ENCODE peak calls at places on chromosomes 2 and 18, in eight cellular contexts. Z, G, F, R, S, D, P and E are unnamed samples. For H3K36me3, the result is how much of the 10 kb centered on the place peaks cover.

GRCh38 chr2:178871536-178871935 is 64.3 kb upstream of the TTN start:
- DNase-seq in Z (no peak), G (no peak), F (no peak), R (no peak), S (no peak), D (no peak), P (no peak), E (no peak)

GRCh38 chr2:198285216-198285615 is 480.8 kb downstream of the PLCL1 start:
- DNase-seq in Z (no peak), G (no peak), F (no peak), R (no peak), S (no peak), D (no peak), P (no peak), E (no peak)

GRCh38 chr2:201631041-201631440 is 12.3 kb downstream of the TMEM237 start:
- DNase-seq in Z (no peak), G (no peak), F (no peak), R (no peak), S (no peak), D (no peak), P (no peak), E (no peak)

GRCh38 chr2:177733322-177733855 is 339.2 kb downstream of the PDE11A start:
- DNase-seq in Z (no peak), G (no peak), F (no peak), R (no peak), S (no peak), D (no peak), P (no peak), E (peak)

GRCh38 chr2:185208261-185208660 is 530.3 kb upstream of the FSIP2 start:
- DNase-seq in Z (peak), G (peak), F (no peak), R (no peak), S (no peak), D (no peak), P (no peak), E (peak)

GRCh38 chr2:10783421-10783820 is 29.2 kb downstream of the PDIA6 start:
- DNase-seq in Z (no peak), G (peak), F (no peak), R (no peak), S (no peak), D (no peak), P (peak), E (no peak)

GRCh38 chr18:45416168-45416567 is 199.1 kb upstream of the SLC14A2 start:
- DNase-seq in Z (no peak), G (peak), F (no peak), R (peak), S (no peak), D (no peak), P (peak), E (peak)

GRCh38 chr2:95285542-95285932 is 11.3 kb downstream of the PROM2 start:
- DNase-seq in Z (no peak), G (no peak), F (no peak), R (no peak), S (no peak), D (no peak), P (no peak), E (no peak)

GRCh38 chr2:152335016-152335850 is at the start of gene FMNL2:
- DNase-seq in Z (peak), G (peak), F (peak), R (peak), S (peak), D (peak), P (no peak), E (peak)

GRCh38 chr2:217790681-217791392 is 212.0 kb downstream of the TNS1 start:
- DNase-seq in Z (no peak), G (peak), F (no peak), R (no peak), S (no peak), D (peak), P (no peak), E (no peak)

GRCh38 chr2:63424329-63425078 is 163.8 kb downstream of the WDPCP start:
- DNase-seq in Z (peak), G (peak), F (peak), R (no peak), S (no peak), D (peak), P (peak), E (peak)

GRCh38 chr18:75926811-75927210 is 499.3 kb upstream of the SMIM21 start:
- DNase-seq in Z (no peak), G (peak), F (no peak), R (no peak), S (no peak), D (no peak), P (no peak), E (no peak)

GRCh38 chr2:103656558-103656957 is 894.7 kb downstream of the TMEM182 start:
- DNase-seq in Z (peak), G (peak), F (no peak), R (no peak), S (no peak), D (no peak), P (no peak), E (no peak)

GRCh38 chr2:157190151-157190550 is 67.4 kb upstream of the GALNT5 start:
- DNase-seq in Z (peak), G (peak), F (no peak), R (no peak), S (no peak), D (peak), P (peak), E (no peak)

GRCh38 chr18:44737623-44738022 is 56.9 kb downstream of the SETBP1 start:
- DNase-seq in Z (no peak), G (no peak), F (no peak), R (peak), S (no peak), D (no peak), P (no peak), E (no peak)

GRCh38 chr2:8490166-8490565 is 191.7 kb upstream of the ID2 start:
- DNase-seq in Z (no peak), G (no peak), F (no peak), R (no peak), S (no peak), D (peak), P (no peak), E (no peak)

GRCh38 chr2:165876269-165876668 is 77.3 kb downstream of the TTC21B start:
- DNase-seq in Z (no peak), G (no peak), F (no peak), R (no peak), S (no peak), D (no peak), P (no peak), E (no peak)

GRCh38 chr2:11024687-11025086 is 113.0 kb downstream of the KCNF1 start:
- DNase-seq in Z (no peak), G (no peak), F (no peak), R (no peak), S (no peak), D (no peak), P (no peak), E (no peak)

GRCh38 chr18:22084547-22084946 is 84.8 kb upstream of the GATA6 start:
- DNase-seq in Z (peak), G (peak), F (no peak), R (no peak), S (no peak), D (no peak), P (peak), E (no peak)

GRCh38 chr2:191560594-191560993 is 117.3 kb upstream of the NABP1 start:
- DNase-seq in Z (no peak), G (no peak), F (no peak), R (no peak), S (no peak), D (no peak), P (no peak), E (no peak)

GRCh38 chr18:79846936-79847557 is 49.3 kb downstream of the KCNG2 start:
- DNase-seq in Z (no peak), G (no peak), F (no peak), R (no peak), S (no peak), D (no peak), P (no peak), E (no peak)

GRCh38 chr2:222039821-222040220 is 259.0 kb downstream of the PAX3 start:
- DNase-seq in Z (no peak), G (no peak), F (no peak), R (no peak), S (no peak), D (no peak), P (no peak), E (no peak)

GRCh38 chr18:67265464-67266245 is 250.9 kb downstream of the DSEL start:
- DNase-seq in Z (no peak), G (peak), F (no peak), R (no peak), S (no peak), D (peak), P (peak), E (no peak)

GRCh38 chr2:122899614-122900013 is 1125.5 kb upstream of the CNTNAP5 start:
- DNase-seq in Z (no peak), G (no peak), F (no peak), R (no peak), S (no peak), D (no peak), P (no peak), E (no peak)

GRCh38 chr18:5895300-5895885 is at the start of gene TMEM200C:
- DNase-seq in Z (peak), G (peak), F (peak), R (peak), S (no peak), D (peak), P (no peak), E (no peak)

GRCh38 chr18:54822872-54823845 is 5.1 kb upstream of the RAB27B start:
- DNase-seq in Z (no peak), G (peak), F (no peak), R (no peak), S (no peak), D (peak), P (peak), E (no peak)

GRCh38 chr18:28960146-28960545 is 783.2 kb upstream of the CDH2 start:
- DNase-seq in Z (no peak), G (peak), F (no peak), R (no peak), S (no peak), D (peak), P (no peak), E (no peak)

GRCh38 chr2:165902929-165903328 is 50.6 kb downstream of the TTC21B start:
- DNase-seq in Z (no peak), G (peak), F (no peak), R (no peak), S (no peak), D (peak), P (no peak), E (no peak)

GRCh38 chr18:32455346-32455745 is 15.3 kb downstream of the GAREM1 start:
- DNase-seq in Z (no peak), G (no peak), F (no peak), R (no peak), S (no peak), D (no peak), P (no peak), E (no peak)

GRCh38 chr2:88933980-88934379 is 242.5 kb downstream of the RPIA start:
- DNase-seq in Z (peak), G (no peak), F (no peak), R (no peak), S (no peak), D (no peak), P (no peak), E (no peak)

GRCh38 chr2:160901631-160902030 is 258.6 kb upstream of the TANK start:
- DNase-seq in Z (no peak), G (no peak), F (no peak), R (no peak), S (no peak), D (no peak), P (no peak), E (no peak)

GRCh38 chr2:39059366-39059952 is 61.4 kb downstream of the SOS1 start:
- DNase-seq in Z (peak), G (peak), F (no peak), R (no peak), S (no peak), D (peak), P (no peak), E (no peak)

GRCh38 chr2:113754160-113754559 is 2.3 kb downstream of the SLC35F5 start:
- DNase-seq in Z (no peak), G (no peak), F (no peak), R (no peak), S (no peak), D (no peak), P (no peak), E (no peak)

GRCh38 chr2:113754989-113755689 is 1.3 kb downstream of the SLC35F5 start:
- DNase-seq in Z (no peak), G (peak), F (no peak), R (no peak), S (no peak), D (no peak), P (no peak), E (no peak)

GRCh38 chr2:113756088-113757058 is at the start of gene SLC35F5:
- DNase-seq in Z (peak), G (peak), F (peak), R (peak), S (peak), D (peak), P (no peak), E (peak)

GRCh38 chr2:113755690-113756063 is 765 bp downstream of the SLC35F5 start:
- DNase-seq in Z (no peak), G (peak), F (no peak), R (no peak), S (peak), D (peak), P (no peak), E (peak)

DNA sequence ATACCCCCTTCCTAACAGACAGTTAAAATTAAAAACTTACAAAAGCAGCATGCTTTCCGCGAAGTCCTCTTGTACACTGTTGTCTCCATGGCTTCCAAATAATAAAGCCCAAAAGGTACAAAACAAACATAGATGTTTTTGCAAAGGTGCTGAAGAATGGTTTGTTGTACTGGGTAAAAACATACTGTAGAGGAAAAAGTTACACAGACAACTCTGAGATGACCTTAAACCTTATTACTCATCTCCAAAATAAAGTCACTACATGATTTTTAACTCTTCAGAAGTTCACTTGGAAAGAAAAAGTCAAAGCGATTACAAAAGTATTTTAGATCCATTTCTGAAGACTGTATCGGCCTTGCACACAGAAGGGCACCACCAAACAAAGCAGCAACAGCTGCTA is 6.1 kb downstream of the SLC35F5 start:
- DNase-seq in Z (no peak), G (no peak), F (no peak), R (no peak), S (no peak), D (no peak), P (no peak), E (no peak)
- H3K36me3 ChIP-seq in Z (under half), G (under half), F (under half), R (under half), S (under half), D (under half), P (under half), E (under half)

DNA sequence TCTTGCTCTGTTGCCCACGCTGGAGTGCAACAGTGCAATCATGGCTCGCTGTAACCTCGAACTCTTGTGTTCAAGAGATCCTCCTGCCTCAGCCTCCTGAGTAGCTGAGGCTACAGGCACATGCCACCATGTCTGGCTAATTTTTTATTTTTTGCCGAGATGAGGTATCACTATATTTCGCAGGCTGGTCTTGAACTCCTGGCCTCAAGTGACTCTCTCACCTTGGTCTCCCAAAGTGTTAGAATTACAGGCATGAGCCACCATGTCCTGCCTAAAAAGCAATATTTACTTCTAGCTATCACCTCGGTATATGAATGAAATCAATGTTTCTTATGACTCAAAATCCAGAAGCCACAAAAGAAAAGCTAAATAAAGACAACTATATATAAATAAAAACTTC is 2.2 kb downstream of the BUB1 start:
- DNase-seq in Z (no peak), G (no peak), F (no peak), R (no peak), S (no peak), D (no peak), P (no peak), E (no peak)
- H3K36me3 ChIP-seq in Z (under half), G (under half), F (under half), R (under half), S (under half), D (under half), P (under half), E (under half)

GRCh38 chr18:678482-679182 is 21.2 kb downstream of the TYMS start:
- DNase-seq in Z (no peak), G (no peak), F (no peak), R (no peak), S (no peak), D (no peak), P (no peak), E (peak)

GRCh38 chr18:680392-680791 is 22.9 kb downstream of the TYMS start:
- DNase-seq in Z (no peak), G (no peak), F (no peak), R (no peak), S (no peak), D (no peak), P (no peak), E (no peak)

GRCh38 chr18:683531-683930 is 26.1 kb downstream of the TYMS start:
- DNase-seq in Z (no peak), G (no peak), F (no peak), R (no peak), S (no peak), D (no peak), P (no peak), E (no peak)

GRCh38 chr18:682833-683232 is 25.4 kb downstream of the TYMS start:
- DNase-seq in Z (no peak), G (no peak), F (no peak), R (no peak), S (no peak), D (no peak), P (no peak), E (no peak)

GRCh38 chr18:681985-682384 is 24.5 kb downstream of the TYMS start:
- DNase-seq in Z (no peak), G (no peak), F (no peak), R (no peak), S (no peak), D (no peak), P (no peak), E (no peak)
- H3K36me3 ChIP-seq in Z (under half), G (under half), F (under half), R (under half), S (under half), D (under half), P (under half), E (half or more)

GRCh38 chr2:101871480-101871879 is 120.3 kb upstream of the IL1R2 start:
- DNase-seq in Z (peak), G (no peak), F (no peak), R (no peak), S (no peak), D (no peak), P (no peak), E (no peak)

GRCh38 chr2:101872480-101872879 is 119.3 kb upstream of the IL1R2 start:
- DNase-seq in Z (no peak), G (peak), F (no peak), R (no peak), S (no peak), D (no peak), P (no peak), E (no peak)

GRCh38 chr2:101874069-101874468 is 117.7 kb upstream of the IL1R2 start:
- DNase-seq in Z (no peak), G (no peak), F (no peak), R (no peak), S (no peak), D (no peak), P (no peak), E (no peak)

GRCh38 chr2:101870444-101870843 is 121.3 kb upstream of the IL1R2 start:
- DNase-seq in Z (peak), G (no peak), F (no peak), R (no peak), S (no peak), D (no peak), P (no peak), E (no peak)

DNA sequence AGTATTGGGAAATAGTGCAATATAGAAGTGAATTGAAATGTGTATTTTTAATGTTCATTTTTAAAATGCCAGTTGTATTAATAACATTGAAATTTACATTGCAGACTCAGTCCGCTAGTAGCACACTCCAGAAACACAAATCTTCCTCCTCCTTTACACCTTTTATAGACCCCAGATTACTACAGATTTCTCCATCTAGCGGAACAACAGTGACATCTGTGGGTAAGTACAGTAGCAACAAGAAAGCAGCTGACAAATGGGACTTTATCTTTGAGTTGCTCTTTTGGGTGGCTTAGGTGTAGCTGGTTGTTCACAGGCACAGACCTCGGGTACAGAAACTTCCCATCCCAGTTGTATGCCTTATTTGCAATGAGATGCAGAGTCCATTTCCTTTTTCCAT is 118.2 kb upstream of the IL1R2 start:
- DNase-seq in Z (peak), G (no peak), F (no peak), R (no peak), S (no peak), D (no peak), P (no peak), E (no peak)
- H3K36me3 ChIP-seq in Z (under half), G (under half), F (under half), R (under half), S (under half), D (half or more), P (under half), E (under half)

DNA sequence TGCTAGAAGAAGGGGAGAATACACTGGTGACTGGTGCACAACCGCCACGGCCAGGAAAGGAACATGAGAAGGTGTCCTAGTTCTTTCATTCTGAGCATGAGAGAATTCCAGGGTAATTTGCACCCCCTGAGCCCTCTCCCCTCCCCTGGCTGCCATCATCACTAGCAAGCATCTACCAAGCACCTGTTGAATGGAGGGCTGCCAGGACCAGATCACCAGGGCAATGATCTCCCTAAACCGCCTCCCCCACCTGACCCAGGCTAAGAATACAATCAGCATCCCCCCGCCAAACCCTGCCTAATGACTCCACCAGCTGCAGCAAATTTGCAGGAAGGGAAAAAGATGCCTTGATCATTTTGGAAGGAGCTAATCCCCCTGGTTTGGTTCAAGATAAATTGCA is 100.2 kb downstream of the STPG4 start:
- DNase-seq in Z (no peak), G (no peak), F (no peak), R (no peak), S (no peak), D (no peak), P (no peak), E (no peak)
- H3K36me3 ChIP-seq in Z (under half), G (under half), F (under half), R (under half), S (under half), D (under half), P (under half), E (under half)

DNA sequence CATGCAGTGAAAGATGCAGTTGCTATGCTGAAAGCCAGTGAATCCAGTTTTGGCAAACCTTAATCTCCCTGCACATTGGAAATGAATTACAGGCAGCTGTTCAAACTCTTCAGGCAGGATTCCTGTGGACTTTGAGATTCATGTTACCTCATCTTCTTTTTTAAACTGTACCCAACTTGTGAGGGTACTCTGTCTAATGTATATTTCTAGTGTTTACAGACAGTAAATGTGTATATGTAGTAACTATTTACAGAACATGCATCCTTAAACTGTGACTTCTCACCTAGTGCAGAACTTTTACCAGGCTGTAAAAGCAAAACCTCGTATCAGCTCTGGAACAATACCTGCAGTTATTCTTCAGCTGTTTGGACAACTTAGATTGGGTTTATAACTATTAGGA is 50.9 kb downstream of the KDM3A start:
- DNase-seq in Z (no peak), G (peak), F (no peak), R (no peak), S (no peak), D (no peak), P (no peak), E (no peak)
- H3K36me3 ChIP-seq in Z (under half), G (under half), F (under half), R (under half), S (under half), D (under half), P (under half), E (under half)